ENCODE peak calls at places on chromosomes 7 and 10, in four cellular contexts. Z is HEK293T, X is HepG2, I is K562. H is an unnamed sample.

GRCh38 chr7:76149847-76150691 is 51.6 kb upstream of the SRRM3 start:
- DNase-seq in X (no peak), I (no peak), Z (no peak), H (no peak)

GRCh38 chr7:159114981-159115380 is 29.7 kb downstream of the VIPR2 start:
- DNase-seq in I (no peak), Z (no peak), X (no peak), H (no peak)

GRCh38 chr10:2784766-2785165 is 282.6 kb upstream of the PFKP start:
- DNase-seq in I (no peak), X (no peak), Z (no peak), H (no peak)

GRCh38 chr7:71393661-71394060 is 261.7 kb downstream of the GALNT17 start:
- DNase-seq in X (no peak), Z (no peak), I (no peak), H (no peak)

GRCh38 chr7:106187613-106188350 is 75.7 kb upstream of the SYPL1 start:
- DNase-seq in I (no peak), X (no peak), Z (no peak), H (no peak)

GRCh38 chr7:104124893-104125292 is 82.9 kb downstream of the ORC5 start:
- DNase-seq in Z (no peak), X (no peak), I (no peak), H (no peak)

GRCh38 chr7:43584200-43584586 is 1.3 kb downstream of the STK17A start:
- DNase-seq in X (peak), I (no peak), Z (no peak), H (no peak)

GRCh38 chr10:63825111-63825510 is 303.9 kb downstream of the REEP3 start:
- DNase-seq in Z (no peak), X (no peak), I (no peak), H (no peak)

GRCh38 chr7:108164946-108165345 is 34.8 kb upstream of the LAMB4 start:
- DNase-seq in Z (no peak), I (no peak), X (no peak), H (no peak)

GRCh38 chr10:109963439-109963838 is 40.1 kb upstream of the XPNPEP1 start:
- DNase-seq in X (no peak), Z (no peak), I (no peak), H (no peak)

GRCh38 chr7:37037286-37037685 is 313.0 kb upstream of the AOAH start:
- DNase-seq in Z (no peak), X (no peak), I (no peak), H (no peak)

GRCh38 chr10:22429981-22430421 is 84.7 kb downstream of the SPAG6 start:
- DNase-seq in I (peak), X (no peak), Z (no peak), H (no peak)

GRCh38 chr7:67738958-67739357 is 742.3 kb downstream of the TYW1 start:
- DNase-seq in X (no peak), Z (no peak), I (no peak), H (no peak)

GRCh38 chr7:45217358-45217757 is 59.8 kb downstream of the RAMP3 start:
- DNase-seq in Z (peak), X (peak), I (peak), H (peak)

GRCh38 chr7:31432831-31433340 is 81.0 kb upstream of the ITPRID1 start:
- DNase-seq in I (no peak), X (no peak), Z (no peak), H (no peak)

GRCh38 chr10:8138471-8138870 is 84.0 kb downstream of the GATA3 start:
- DNase-seq in Z (no peak), I (no peak), X (no peak), H (no peak)

GRCh38 chr10:69828115-69828870 is 26.6 kb downstream of the COL13A1 start:
- DNase-seq in Z (no peak), X (no peak), I (no peak), H (no peak)

GRCh38 chr10:24762966-24763623 is 39.4 kb upstream of the ARHGAP21 start:
- DNase-seq in X (peak), I (no peak), Z (no peak), H (no peak)

GRCh38 chr10:62917475-62918238 is 101.5 kb upstream of the EGR2 start:
- DNase-seq in Z (no peak), X (no peak), I (no peak), H (no peak)

GRCh38 chr7:34133983-34134782 is 228.8 kb downstream of the BMPER start:
- DNase-seq in I (peak), Z (peak), X (peak), H (peak)

GRCh38 chr7:102864958-102865357 is 47.8 kb upstream of the LRRC17 start:
- DNase-seq in Z (no peak), X (no peak), I (no peak), H (no peak)

GRCh38 chr10:132735341-132735775 is 50.6 kb downstream of the NKX6-2 start:
- DNase-seq in I (no peak), Z (no peak), X (no peak), H (no peak)

GRCh38 chr10:59995862-59996261 is 89.5 kb upstream of the CCDC6 start:
- DNase-seq in X (no peak), I (no peak), Z (no peak), H (no peak)

DNA sequence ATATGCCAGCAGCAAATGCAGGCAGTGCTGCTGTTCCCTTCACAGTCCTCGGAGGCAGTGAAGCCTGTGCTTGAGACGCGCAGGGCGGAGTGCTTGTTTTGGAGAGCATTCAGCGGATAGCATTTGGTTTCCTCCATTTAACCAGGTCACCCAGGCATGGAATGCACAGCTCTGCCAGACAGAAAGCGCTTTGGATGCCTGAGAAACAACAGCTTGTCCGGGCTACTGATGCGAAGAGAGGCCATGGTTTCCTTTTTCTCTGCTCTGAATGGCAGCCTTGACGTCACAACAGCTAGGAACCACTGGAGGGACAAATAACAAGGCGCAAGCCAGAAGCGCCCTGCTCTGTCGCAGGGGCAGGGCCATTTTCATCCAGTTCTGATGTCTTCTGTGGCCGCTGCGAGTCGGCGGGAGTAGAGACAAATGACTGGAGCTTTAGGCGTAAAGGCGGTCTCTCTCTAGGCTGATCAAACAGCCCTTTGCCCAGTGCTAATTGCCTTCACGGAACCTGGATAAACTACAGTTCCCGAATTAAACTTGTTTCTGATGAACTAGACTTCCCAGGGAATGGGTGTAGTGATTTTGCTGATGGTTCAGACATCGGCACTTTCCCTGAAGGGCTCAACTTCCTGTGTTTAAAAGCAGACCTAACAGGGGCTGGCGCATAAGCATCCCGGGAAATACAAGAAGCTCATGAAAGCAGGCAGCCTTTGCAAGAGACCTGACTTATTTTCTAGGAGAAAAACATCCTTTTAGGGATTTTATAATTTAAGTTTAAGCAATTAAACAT is 187.6 kb upstream of the KLF14 start:
- DNase-seq in I (no peak), Z (no peak), X (no peak), H (no peak)
- TF ChIP-seq ELF4 in I (no peak), Z (no peak), X (no peak), H (no peak)

GRCh38 chr10:21020545-21020944 is 123.4 kb upstream of the NEBL start:
- DNase-seq in X (peak), I (peak), Z (peak), H (peak)
- TF ChIP-seq ELF4 in X (no peak), I (no peak), Z (no peak), H (no peak)

GRCh38 chr7:129076886-129077285 is 22.0 kb upstream of the TNPO3 start:
- DNase-seq in X (no peak), Z (no peak), I (no peak), H (no peak)
- TF ChIP-seq ELF4 in X (no peak), Z (no peak), I (no peak), H (no peak)

GRCh38 chr7:132161231-132161915 is 414.9 kb downstream of the PLXNA4 start:
- DNase-seq in X (no peak), Z (no peak), I (no peak), H (no peak)
- TF ChIP-seq ELF4 in X (no peak), Z (no peak), I (no peak), H (no peak)

H was measured in WTC11.